ENCODE peak calls at places on chromosomes 1 and 21, in six cellular contexts. D, C, M, A, U and X are unnamed samples.

GRCh38 chr1:203512830-203513578 is 19.1 kb downstream of the OPTC start:
- DNase-seq in U (no peak), D (no peak), C (peak; percentile 98), M (no peak), A (no peak), X (peak; percentile 94)

GRCh38 chr1:67571406-67571805 is 113.6 kb upstream of the GADD45A start:
- DNase-seq in M (no peak), D (no peak), C (peak; percentile 52), A (no peak), U (no peak), X (no peak)

GRCh38 chr1:2593251-2593878 is 6.8 kb downstream of the PRXL2B start:
- DNase-seq in M (no peak), A (peak; percentile 48), U (no peak), D (peak; percentile 10), C (peak; percentile 75), X (no peak)

GRCh38 chr1:60935599-60935990 is 146.8 kb upstream of the NFIA start:
- DNase-seq in A (no peak), C (no peak), D (no peak), U (no peak), M (no peak), X (no peak)

GRCh38 chr1:247360116-247360898 is 28.6 kb upstream of the ZNF496 start:
- DNase-seq in M (no peak), A (no peak), C (no peak), U (no peak), D (no peak), X (no peak)

GRCh38 chr21:39077816-39078215 is 105.4 kb downstream of the PSMG1 start:
- DNase-seq in M (no peak), D (no peak), U (no peak), A (no peak), C (no peak), X (no peak)

GRCh38 chr1:119327436-119328155 is 41.0 kb upstream of the HAO2 start:
- DNase-seq in D (no peak), A (peak; percentile 70), C (peak; percentile 60), U (no peak), M (no peak), X (peak; percentile 78)

GRCh38 chr1:94038511-94038910 is 82.4 kb downstream of the ABCA4 start:
- DNase-seq in M (no peak), D (no peak), C (no peak), A (no peak), U (no peak), X (no peak)

GRCh38 chr1:160779662-160780397 is 16.1 kb upstream of the LY9 start:
- DNase-seq in D (no peak), A (no peak), M (no peak), U (peak; percentile 33), C (no peak), X (peak; percentile 90)

GRCh38 chr21:29538115-29538514 is 239.4 kb downstream of the BACH1 start:
- DNase-seq in A (no peak), C (peak; percentile 25), D (no peak), U (no peak), M (no peak), X (no peak)

GRCh38 chr1:65159801-65160523 is 12.0 kb downstream of the AK4 start:
- DNase-seq in M (no peak), U (no peak), C (no peak), A (no peak), D (no peak), X (no peak)

GRCh38 chr1:109890115-109890953 is 20.3 kb upstream of the CSF1 start:
- DNase-seq in A (no peak), U (no peak), C (peak; percentile 58), D (no peak), M (no peak), X (no peak)

GRCh38 chr1:44368471-44369151 is 13.6 kb upstream of the ERI3 start:
- DNase-seq in U (no peak), A (no peak), C (peak; percentile 63), D (no peak), M (no peak), X (no peak)

GRCh38 chr1:83016354-83016753 is 982.6 kb downstream of the TTLL7 start:
- DNase-seq in U (no peak), D (no peak), M (no peak), A (no peak), C (no peak), X (no peak)

GRCh38 chr1:111653695-111654094 is 34.1 kb downstream of the RAP1A start:
- DNase-seq in D (no peak), C (peak; percentile 14), U (no peak), A (no peak), M (no peak), X (no peak)

GRCh38 chr1:180670681-180671080 is 38.9 kb downstream of the XPR1 start:
- DNase-seq in C (no peak), D (no peak), M (no peak), U (no peak), A (no peak), X (no peak)

GRCh38 chr1:204714861-204715511 is 29.4 kb upstream of the LRRN2 start:
- DNase-seq in U (no peak), D (no peak), C (peak; percentile 19), M (no peak), A (no peak), X (peak; percentile 95)

GRCh38 chr1:25990702-25991395 is 7.0 kb downstream of the PAFAH2 start:
- DNase-seq in D (no peak), M (peak; percentile 43), U (no peak), C (peak; percentile 54), A (no peak), X (peak; percentile 30)

GRCh38 chr1:54112969-54113368 is 39.8 kb downstream of the CDCP2 start:
- DNase-seq in A (no peak), M (no peak), C (peak; percentile 65), U (no peak), D (no peak), X (no peak)
- H3K36me3 ChIP-seq in A (no peaks in the 10 kb centered on the region), M (no peaks in the 10 kb centered on the region), C (no peaks in the 10 kb centered on the region), U (no peaks in the 10 kb centered on the region), D (no peaks in the 10 kb centered on the region), X (no peaks in the 10 kb centered on the region)

GRCh38 chr1:23090056-23090455 is 70.8 kb downstream of the KDM1A start:
- DNase-seq in U (no peak), M (no peak), D (no peak), C (no peak), A (no peak), X (no peak)
- H3K36me3 ChIP-seq in U (peaks cover 84% of the 10 kb centered on the region), M (peaks cover 28% of the 10 kb centered on the region), D (peaks cover 99% of the 10 kb centered on the region), C (peaks cover 74% of the 10 kb centered on the region), A (peaks cover 2% of the 10 kb centered on the region), X (peaks cover 25% of the 10 kb centered on the region)

DNA sequence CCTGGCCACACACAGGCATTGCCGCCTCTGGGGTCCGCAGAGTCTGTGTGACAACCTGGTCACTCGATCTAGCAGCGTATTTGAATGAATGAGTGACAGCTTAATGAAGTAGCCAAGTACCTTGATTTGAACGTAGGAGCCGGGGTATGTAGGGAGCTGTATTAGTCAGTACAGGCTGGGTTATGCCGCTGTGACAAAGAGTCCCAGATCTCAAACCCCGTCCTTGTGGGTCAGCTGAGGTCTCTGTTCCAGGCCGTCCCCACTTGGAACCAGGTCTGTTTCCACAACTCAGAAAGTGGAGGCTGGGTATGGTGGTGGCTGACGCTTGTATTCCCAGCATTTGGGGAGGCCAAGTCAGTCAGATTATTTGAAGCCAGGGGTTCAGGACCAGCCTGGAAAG is 20.0 kb downstream of the ATAD3B start:
- DNase-seq in U (no peak), A (no peak), C (no peak), D (no peak), M (no peak), X (no peak)
- H3K36me3 ChIP-seq in U (peaks cover 50% of the 10 kb centered on the region), A (peaks cover 6% of the 10 kb centered on the region), C (peaks cover 48% of the 10 kb centered on the region), D (peaks cover 66% of the 10 kb centered on the region), M (peaks cover 8% of the 10 kb centered on the region), X (peaks cover 8% of the 10 kb centered on the region)

GRCh38 chr1:51788938-51789337 is 89.6 kb downstream of the NRDC start:
- DNase-seq in A (no peak), U (no peak), C (no peak), M (no peak), D (no peak), X (no peak)

GRCh38 chr1:51791888-51792287 is 86.6 kb downstream of the NRDC start:
- DNase-seq in C (no peak), D (no peak), M (no peak), A (no peak), U (no peak), X (no peak)

GRCh38 chr1:51790385-51790784 is 88.1 kb downstream of the NRDC start:
- DNase-seq in D (no peak), U (no peak), C (no peak), M (no peak), A (no peak), X (no peak)

GRCh38 chr1:51792864-51793263 is 85.7 kb downstream of the NRDC start:
- DNase-seq in D (no peak), C (no peak), A (no peak), M (no peak), U (no peak), X (peak; percentile 47)

DNA sequence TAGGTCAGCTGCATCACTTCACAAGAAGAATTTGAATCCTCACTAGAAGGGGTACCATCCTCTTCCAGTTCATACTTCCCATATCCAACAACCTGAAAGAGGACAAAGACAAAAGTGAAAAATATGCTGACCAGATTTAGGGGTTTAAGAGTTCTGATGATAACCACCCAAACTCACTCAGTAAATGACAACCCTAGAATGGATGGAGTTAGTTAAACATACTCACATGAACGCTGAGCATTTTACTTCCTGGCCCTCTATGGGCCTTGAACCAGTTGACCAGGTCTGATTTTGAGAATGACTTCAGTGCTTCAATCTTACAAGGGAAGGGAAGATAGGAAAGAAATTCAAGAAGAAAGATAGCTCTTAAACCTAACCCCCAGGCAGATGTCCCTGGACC is 89.2 kb downstream of the NRDC start:
- DNase-seq in A (no peak), M (no peak), U (no peak), D (no peak), C (no peak), X (no peak)
- H3K36me3 ChIP-seq in A (peaks cover 26% of the 10 kb centered on the region), M (peaks cover 69% of the 10 kb centered on the region), U (peaks cover 89% of the 10 kb centered on the region), D (peaks cover 100% of the 10 kb centered on the region), C (peaks cover 92% of the 10 kb centered on the region), X (peaks cover 31% of the 10 kb centered on the region)

DNA sequence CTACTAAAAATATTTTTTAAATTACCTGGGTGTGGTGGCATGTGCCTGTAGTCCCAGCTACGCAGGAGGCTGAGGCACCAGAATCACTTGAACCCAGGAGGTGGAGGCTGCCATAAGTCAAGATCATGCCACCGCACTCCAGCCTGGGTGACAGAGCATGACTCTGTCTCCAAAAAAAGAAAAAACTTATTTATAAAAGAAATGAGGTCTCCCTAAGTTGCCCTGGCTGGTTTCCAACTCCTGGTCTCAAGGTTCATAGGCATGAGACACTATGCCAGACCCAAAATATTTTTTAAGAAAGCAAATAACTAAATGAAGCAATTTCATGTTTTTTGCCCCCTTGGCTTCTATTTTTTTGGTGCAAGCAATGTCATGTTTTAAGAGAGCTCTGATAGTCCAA is 32.9 kb downstream of the EIF4G3 start:
- DNase-seq in A (no peak), D (no peak), M (no peak), U (no peak), C (no peak), X (no peak)
- H3K36me3 ChIP-seq in A (no peaks in the 10 kb centered on the region), D (peaks cover 24% of the 10 kb centered on the region), M (no peaks in the 10 kb centered on the region), U (peaks cover 12% of the 10 kb centered on the region), C (peaks cover 13% of the 10 kb centered on the region), X (no peaks in the 10 kb centered on the region)

DNA sequence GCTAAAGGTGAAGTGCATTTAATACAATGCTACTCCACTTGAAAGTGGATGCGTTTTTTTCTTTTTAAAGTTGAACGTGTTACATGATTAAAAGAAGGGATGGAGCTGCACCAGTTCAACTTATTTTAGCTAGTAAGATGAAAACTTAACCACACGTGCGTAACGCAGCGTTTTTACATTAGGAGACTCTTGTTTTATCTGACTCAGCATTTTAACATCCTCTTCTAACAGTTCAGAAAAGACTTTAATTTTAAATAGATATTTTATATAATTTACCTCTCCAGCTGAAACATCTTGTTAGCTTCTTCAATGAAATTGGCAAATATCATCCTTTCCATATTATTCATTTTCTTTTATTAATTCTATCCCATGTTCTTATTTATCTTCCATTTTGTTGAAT is 33.4 kb downstream of the EXO1 start:
- DNase-seq in U (no peak), A (no peak), D (no peak), M (no peak), C (no peak), X (no peak)
- H3K36me3 ChIP-seq in U (peaks cover 61% of the 10 kb centered on the region), A (no peaks in the 10 kb centered on the region), D (no peaks in the 10 kb centered on the region), M (no peaks in the 10 kb centered on the region), C (peaks cover 3% of the 10 kb centered on the region), X (no peaks in the 10 kb centered on the region)